ENCODE peak calls at places on chromosomes 6 and 20, in five cellular contexts. J is right lobe of liver; V is spleen; I is naive thymus-derived CD4-positive, alpha-beta T cell; F is CD8-positive, alpha-beta memory T cell. B is an unnamed sample.
A peak's percentile ranks its signal among the peaks of the same experiment; 100 is the strongest.

GRCh38 chr6:122610690-122611455 is 668 bp downstream of the PKIB start:
- DNase-seq in J (peak; percentile 82), V (peak; percentile 78), I (peak; percentile 9), F (no peak), B (peak; percentile 40)

GRCh38 chr20:6081236-6081635 is 27.4 kb upstream of the LRRN4 start:
- DNase-seq in J (peak; percentile 29), V (no peak), I (no peak), F (no peak), B (no peak)

GRCh38 chr20:45111799-45112471 is 3.0 kb downstream of the WFDC5 start:
- DNase-seq in J (no peak), V (no peak), I (no peak), F (no peak), B (no peak)

GRCh38 chr6:33710296-33711121 is 991 bp downstream of the UQCC2 start:
- DNase-seq in J (no peak), V (peak; percentile 64), I (no peak), F (no peak), B (peak; percentile 23)

GRCh38 chr20:21522479-21523397 is 8.9 kb upstream of the NKX2-2 start:
- DNase-seq in J (no peak), V (no peak), I (no peak), F (no peak), B (no peak)

GRCh38 chr20:60236613-60237012 is 278.4 kb downstream of the CDH26 start:
- DNase-seq in J (no peak), V (no peak), I (no peak), F (no peak), B (no peak)

GRCh38 chr20:43262341-43262740 is 72.6 kb upstream of the PTPRT start:
- DNase-seq in J (no peak), V (no peak), I (no peak), F (no peak), B (no peak)

GRCh38 chr6:116568851-116569755 is 2.2 kb upstream of the RWDD1 start:
- DNase-seq in J (no peak), V (no peak), I (no peak), F (no peak), B (no peak)

GRCh38 chr6:89350281-89351037 is 2.1 kb downstream of the UBE2J1 start:
- DNase-seq in J (no peak), V (no peak), I (no peak), F (no peak), B (no peak)

GRCh38 chr6:136351518-136352106 is 62.0 kb upstream of the BCLAF1 start:
- DNase-seq in J (no peak), V (no peak), I (no peak), F (no peak), B (no peak)

GRCh38 chr6:75098709-75099108 is 107.1 kb downstream of the COL12A1 start:
- DNase-seq in J (peak; percentile 35), V (no peak), I (no peak), F (no peak), B (peak; percentile 58)

GRCh38 chr6:77653817-77654216 is 978 bp downstream of the MEI4 start:
- DNase-seq in J (no peak), V (no peak), I (no peak), F (no peak), B (no peak)

GRCh38 chr20:63103402-63104311 is 96.9 kb upstream of the BHLHE23 start:
- DNase-seq in J (no peak), V (peak; percentile 73), I (no peak), F (peak; percentile 40), B (peak; percentile 28)
- H3K9me3 ChIP-seq in J (no peaks in the 10 kb centered on the region), V (no peaks in the 10 kb centered on the region), I (peaks cover 3% of the 10 kb centered on the region), F (no peaks in the 10 kb centered on the region), B (no peaks in the 10 kb centered on the region)

GRCh38 chr6:159756508-159756907 is 5.3 kb upstream of the ACAT2 start:
- DNase-seq in J (no peak), V (no peak), I (no peak), F (no peak), B (no peak)
- H3K36me3 ChIP-seq in J (no peaks in the 10 kb centered on the region), V (peaks cover 28% of the 10 kb centered on the region), I (peaks cover 28% of the 10 kb centered on the region), F (peaks cover 38% of the 10 kb centered on the region), B (peaks cover 50% of the 10 kb centered on the region)

DNA sequence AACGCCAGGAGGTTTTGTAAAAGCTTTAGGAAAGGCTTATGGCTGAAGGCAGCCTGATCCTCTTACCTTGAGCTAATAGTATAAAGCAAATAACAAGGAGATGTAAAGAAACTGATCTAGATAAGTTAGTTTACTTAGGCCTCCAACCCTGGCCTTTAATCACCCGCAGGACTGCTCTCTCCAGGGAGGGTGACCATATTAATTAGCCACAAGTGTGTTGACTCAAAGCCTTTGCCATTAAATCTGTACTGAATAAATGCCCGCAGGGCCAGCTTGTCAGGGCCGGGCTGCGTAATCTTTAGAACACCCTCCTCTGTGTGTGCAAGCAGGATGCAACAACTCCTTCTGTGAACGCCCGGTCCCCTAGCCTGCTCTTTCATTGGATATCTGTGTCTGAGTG is 6.1 kb upstream of the PRSS16 start:
- DNase-seq in J (no peak), V (no peak), I (no peak), F (no peak), B (no peak)
- H3K9me3 ChIP-seq in J (no peaks in the 10 kb centered on the region), V (no peaks in the 10 kb centered on the region), I (peaks cover 11% of the 10 kb centered on the region), F (no peaks in the 10 kb centered on the region), B (no peaks in the 10 kb centered on the region)

GRCh38 chr20:1363522-1363921 is 29.3 kb downstream of the FKBP1A start:
- DNase-seq in J (no peak), V (no peak), I (no peak), F (no peak), B (no peak)

GRCh38 chr20:1360094-1360493 is 31.2 kb upstream of the SDCBP2 start:
- DNase-seq in J (no peak), V (no peak), I (no peak), F (no peak), B (no peak)

GRCh38 chr20:1362484-1362883 is 30.4 kb downstream of the FKBP1A start:
- DNase-seq in J (no peak), V (no peak), I (no peak), F (no peak), B (no peak)

GRCh38 chr20:1353956-1354355 is 25.0 kb upstream of the SDCBP2 start:
- DNase-seq in J (no peak), V (no peak), I (no peak), F (no peak), B (no peak)

GRCh38 chr20:1357921-1358671 is 29.2 kb upstream of the SDCBP2 start:
- DNase-seq in J (no peak), V (no peak), I (no peak), F (no peak), B (no peak)
- H3K36me3 ChIP-seq in J (no peaks in the 10 kb centered on the region), V (peaks cover 8% of the 10 kb centered on the region), I (no peaks in the 10 kb centered on the region), F (peaks cover 18% of the 10 kb centered on the region), B (peaks cover 28% of the 10 kb centered on the region)

GRCh38 chr20:56091635-56092180 is 86.4 kb upstream of the CBLN4 start:
- DNase-seq in J (no peak), V (no peak), I (no peak), F (no peak), B (no peak)

GRCh38 chr20:56088381-56088780 is 83.1 kb upstream of the CBLN4 start:
- DNase-seq in J (no peak), V (no peak), I (no peak), F (no peak), B (no peak)

GRCh38 chr20:56094228-56094627 is 88.9 kb upstream of the CBLN4 start:
- DNase-seq in J (no peak), V (no peak), I (no peak), F (no peak), B (no peak)
- H3K9me3 ChIP-seq in J (no peaks in the 10 kb centered on the region), V (peaks cover 5% of the 10 kb centered on the region), I (peaks cover 11% of the 10 kb centered on the region), F (no peaks in the 10 kb centered on the region), B (no peaks in the 10 kb centered on the region)

DNA sequence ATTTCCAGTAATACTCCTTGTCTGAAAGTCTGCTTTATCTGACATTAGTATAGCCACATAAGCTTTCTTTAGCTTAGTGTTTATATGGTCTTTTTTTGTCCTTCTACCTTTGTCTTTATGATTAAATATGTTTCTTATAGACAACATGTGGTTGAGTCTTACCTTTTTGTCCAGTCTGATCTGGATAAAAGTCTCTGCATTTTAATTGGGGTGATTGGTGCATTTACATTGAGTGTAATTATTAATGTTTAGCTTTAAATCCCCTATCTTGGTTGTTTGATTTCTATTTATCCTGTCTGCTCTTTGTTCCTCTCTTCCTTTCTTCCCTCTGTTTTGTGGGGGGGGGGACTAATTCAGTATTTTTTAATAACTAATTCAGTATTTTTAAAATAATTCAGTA is 32.0 kb downstream of the CCDC167 start:
- DNase-seq in J (no peak), V (no peak), I (no peak), F (no peak), B (no peak)
- H3K36me3 ChIP-seq in J (no peaks in the 10 kb centered on the region), V (peaks cover 62% of the 10 kb centered on the region), I (peaks cover 4% of the 10 kb centered on the region), F (peaks cover 35% of the 10 kb centered on the region), B (no peaks in the 10 kb centered on the region)